ENCODE peak calls at places on chromosomes 7 and 10, in ten cellular contexts. Q is globus pallidus; W is uterus; A is nephron progenitor cell; K is midbrain; Y is NCI-H524 treated with DMSO at 0.1 percent for 48 hours; N is thoracic aorta; V is stimulated activated CD4-positive, alpha-beta T cell treated with anti-CD3 and anti-CD28 coated beads, Interleukin-12 subunit alpha, Interleukin-12 subunit beta, amount 100 ng/mL, for 48 hours; J is A549; G is posterior cingulate gyrus. D is an unnamed sample.

GRCh38 chr10:64346391-64346790 is 825.2 kb downstream of the REEP3 start:
- DNase-seq in G (no peak), A (no peak), N (no peak), K (no peak), J (no peak), V (no peak), W (no peak), Y (no peak), Q (peak), D (no peak)

GRCh38 chr10:133393401-133394063 is 425 bp upstream of the MTG1 start:
- DNase-seq in J (no peak), A (no peak), Y (no peak), G (no peak), V (no peak), Q (no peak), K (no peak), W (no peak), N (no peak), D (no peak)

GRCh38 chr7:18771834-18772566 is 276.5 kb downstream of the HDAC9 start:
- DNase-seq in A (no peak), Y (no peak), V (no peak), N (no peak), G (no peak), W (no peak), J (no peak), K (no peak), Q (no peak), D (no peak)

GRCh38 chr10:128779457-128779856 is 653.2 kb upstream of the MKI67 start:
- DNase-seq in N (no peak), J (no peak), W (no peak), G (no peak), A (no peak), K (no peak), Q (no peak), V (no peak), Y (no peak), D (no peak)

GRCh38 chr10:12279281-12279680 is 70.1 kb upstream of the CAMK1D start:
- DNase-seq in G (peak), J (no peak), Y (no peak), V (no peak), A (no peak), W (no peak), N (no peak), K (no peak), Q (no peak), D (peak)

GRCh38 chr7:47556511-47557180 is 25.3 kb downstream of the TNS3 start:
- DNase-seq in G (no peak), K (no peak), N (no peak), Y (no peak), V (no peak), W (no peak), J (no peak), Q (no peak), A (no peak), D (no peak)

GRCh38 chr7:151114151-151115090 is 28.1 kb downstream of the AGAP3 start:
- DNase-seq in J (no peak), G (no peak), K (no peak), A (peak), V (no peak), Y (no peak), N (no peak), W (no peak), Q (no peak), D (no peak)

GRCh38 chr7:41796331-41796730 is 93.4 kb upstream of the INHBA start:
- DNase-seq in Y (no peak), A (no peak), Q (no peak), V (no peak), G (no peak), K (no peak), N (no peak), W (no peak), J (no peak), D (no peak)

GRCh38 chr10:818526-819220 is 112.8 kb downstream of the LARP4B start:
- DNase-seq in Y (no peak), Q (no peak), A (no peak), W (no peak), J (no peak), N (no peak), G (no peak), V (no peak), K (no peak), D (no peak)

GRCh38 chr7:26144681-26145080 is 7.3 kb upstream of the NFE2L3 start:
- DNase-seq in N (no peak), A (no peak), K (no peak), G (no peak), Y (no peak), J (no peak), W (no peak), V (no peak), Q (no peak), D (no peak)

GRCh38 chr10:60480865-60481563 is 91.3 kb upstream of the ANK3 start:
- DNase-seq in W (no peak), G (no peak), Y (no peak), A (no peak), K (peak), N (peak), V (no peak), J (peak), Q (peak), D (no peak)

GRCh38 chr7:151754142-151754590 is 122.7 kb downstream of the PRKAG2 start:
- DNase-seq in K (peak), V (no peak), A (peak), Q (peak), N (peak), G (peak), J (peak), W (peak), Y (no peak), D (peak)

GRCh38 chr10:45383682-45384320 is 9.8 kb downstream of the ALOX5 start:
- DNase-seq in Y (no peak), G (no peak), K (no peak), N (no peak), V (no peak), A (no peak), J (no peak), Q (no peak), W (no peak), D (no peak)

GRCh38 chr7:108805808-108806397 is 236.2 kb downstream of the DNAJB9 start:
- DNase-seq in N (no peak), Q (no peak), W (no peak), G (no peak), J (peak), A (no peak), Y (no peak), K (peak), V (no peak), D (peak)

GRCh38 chr10:62083868-62084267 is 182.4 kb downstream of the ARID5B start:
- DNase-seq in Q (no peak), Y (peak), W (peak), G (no peak), J (no peak), V (no peak), N (no peak), A (no peak), K (no peak), D (no peak)

GRCh38 chr7:48742046-48742445 is 182.3 kb upstream of the CDC14C start:
- DNase-seq in Q (no peak), G (no peak), K (no peak), Y (no peak), V (no peak), J (no peak), N (no peak), W (no peak), A (no peak), D (no peak)

GRCh38 chr7:131157530-131158243 is 170.0 kb upstream of the MKLN1 start:
- DNase-seq in G (peak), A (no peak), W (peak), K (no peak), N (peak), Y (no peak), V (no peak), J (no peak), Q (no peak), D (no peak)

GRCh38 chr7:47634273-47634672 is 52.4 kb upstream of the TNS3 start:
- DNase-seq in K (no peak), W (no peak), V (no peak), A (no peak), G (no peak), Q (no peak), J (no peak), N (no peak), Y (no peak), D (peak)

D was measured in trophoblast cell.